ENCODE peak calls at places on chromosomes 1 and 21, in four cellular contexts. Y is HEK293T, Z is GM12878, S is K562. X is an unnamed sample.

GRCh38 chr1:20336105-20336605 is 45.5 kb downstream of the VWA5B1 start:
- DNase-seq in Y (no peak), Z (no peak), S (no peak), X (no peak)

GRCh38 chr1:63772201-63772600 is 1.6 kb upstream of the ROR1 start:
- DNase-seq in Y (no peak), Z (no peak), S (no peak), X (peak)

GRCh38 chr1:218529691-218530310 is 184.7 kb downstream of the TGFB2 start:
- DNase-seq in Y (no peak), Z (no peak), S (no peak), X (no peak)

GRCh38 chr1:217620814-217621213 is 10.1 kb downstream of the GPATCH2 start:
- DNase-seq in Y (no peak), Z (peak), S (no peak), X (no peak)

GRCh38 chr1:5921671-5922070 is 70.6 kb downstream of the NPHP4 start:
- DNase-seq in Y (no peak), Z (no peak), S (no peak), X (no peak)

GRCh38 chr1:38624341-38625039 is 235.1 kb downstream of the RRAGC start:
- DNase-seq in Y (no peak), Z (no peak), S (no peak), X (no peak)

GRCh38 chr1:174008261-174008660 is 13.9 kb downstream of the RC3H1 start:
- DNase-seq in Y (no peak), Z (no peak), S (no peak), X (no peak)

GRCh38 chr1:19344372-19344810 is 32.3 kb downstream of the SLC66A1 start:
- DNase-seq in Y (peak), Z (no peak), S (peak), X (peak)

GRCh38 chr21:45876381-45877159 is 105.0 kb upstream of the COL6A1 start:
- DNase-seq in Y (no peak), Z (no peak), S (no peak), X (no peak)

GRCh38 chr1:184150776-184151531 is 99.4 kb downstream of the TSEN15 start:
- DNase-seq in Y (no peak), Z (no peak), S (no peak), X (no peak)

GRCh38 chr21:35027558-35028450 is 21.3 kb downstream of the RUNX1 start:
- DNase-seq in Y (no peak), Z (no peak), S (no peak), X (no peak)
- TF ChIP-seq TARDBP in Y (no peak), Z (no peak), S (no peak), X (no peak)

GRCh38 chr1:65577278-65577677 is 156.8 kb downstream of the LEPR start:
- DNase-seq in Y (no peak), Z (no peak), S (no peak), X (no peak)

GRCh38 chr1:65584399-65584798 is 163.9 kb downstream of the LEPR start:
- DNase-seq in Y (no peak), Z (no peak), S (no peak), X (no peak)

GRCh38 chr1:65581120-65581519 is 160.7 kb downstream of the LEPR start:
- DNase-seq in Y (no peak), Z (no peak), S (no peak), X (peak)
- TF ChIP-seq TARDBP in Y (no peak), Z (no peak), S (no peak), X (no peak)

DNA sequence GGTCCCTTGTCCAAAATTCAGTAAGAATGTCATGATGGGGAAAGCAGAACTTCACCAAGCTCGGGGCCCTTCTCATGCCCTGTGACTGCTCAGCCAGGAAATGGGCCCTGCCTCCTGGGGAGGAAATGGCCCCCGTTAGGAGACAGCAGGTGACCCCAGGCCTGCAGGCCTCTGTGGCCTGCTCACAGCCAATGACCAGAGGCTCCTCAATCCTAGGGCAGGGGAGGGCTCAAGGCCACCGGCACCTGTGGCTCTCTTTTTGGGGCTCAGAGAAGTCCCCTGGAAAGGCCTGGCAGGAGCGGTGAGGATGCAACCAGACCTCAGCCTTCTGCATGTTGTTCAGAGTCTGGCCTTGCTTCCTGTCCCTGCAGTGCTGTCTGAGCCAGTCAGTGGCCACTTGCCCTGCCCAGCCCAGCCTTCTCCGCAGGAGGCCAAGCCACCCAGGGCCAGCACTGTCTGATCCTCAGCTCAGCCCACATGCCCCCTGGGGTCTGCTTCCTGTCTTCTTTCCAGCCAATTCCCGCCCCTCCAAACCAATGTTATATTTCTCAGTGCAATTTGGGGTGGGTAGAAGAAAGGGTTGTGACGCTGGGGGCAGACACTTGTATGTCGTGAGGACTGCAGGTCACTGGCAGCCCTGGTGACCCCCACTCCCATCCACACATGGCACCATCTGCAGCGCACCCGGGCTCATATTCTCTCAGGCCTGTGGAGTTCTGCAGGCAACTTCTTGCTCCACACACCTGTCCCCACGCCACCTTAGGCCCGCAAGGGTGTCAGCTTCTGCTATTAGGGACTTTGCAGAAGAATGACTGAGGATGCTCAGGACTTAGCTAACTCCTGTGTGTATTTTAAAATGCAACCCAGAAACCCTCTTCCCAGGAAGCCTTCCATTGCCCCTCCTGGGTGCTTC is 83.6 kb downstream of the ITPKB start:
- DNase-seq in Y (no peak), Z (no peak), S (no peak), X (no peak)
- TF ChIP-seq TARDBP in Y (no peak), Z (no peak), S (no peak), X (no peak)

DNA sequence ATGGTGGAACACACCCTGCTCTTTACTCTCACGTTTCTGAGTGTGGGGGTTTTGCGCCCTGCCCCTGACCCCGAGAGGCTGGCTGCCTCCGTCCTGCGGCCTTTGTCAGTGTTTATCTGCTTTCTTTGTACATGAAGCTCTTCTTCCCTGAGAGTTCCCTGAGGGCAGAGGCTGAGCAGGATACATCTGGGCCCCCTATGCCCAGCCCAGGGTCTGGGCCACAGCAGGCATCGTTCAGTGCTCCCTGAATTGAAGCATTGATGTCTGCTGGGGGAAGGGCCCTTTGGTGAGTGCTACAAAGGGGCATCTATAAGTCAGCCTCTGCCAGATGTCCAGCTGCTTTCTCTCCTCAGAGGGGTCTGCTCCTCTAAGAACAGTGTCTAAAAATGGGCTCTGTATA is 2.1 kb downstream of the HEYL start:
- DNase-seq in Y (no peak), Z (no peak), S (no peak), X (no peak)
- TF ChIP-seq TARDBP in Y (no peak), Z (no peak), S (no peak), X (no peak)

GRCh38 chr21:33211732-33212131 is 18.0 kb upstream of the IFNAR2 start:
- DNase-seq in Y (no peak), Z (no peak), S (no peak), X (no peak)

GRCh38 chr21:33217168-33217567 is 12.6 kb upstream of the IFNAR2 start:
- DNase-seq in Y (no peak), Z (no peak), S (no peak), X (no peak)

GRCh38 chr21:33212159-33212851 is 17.4 kb upstream of the IFNAR2 start:
- DNase-seq in Y (no peak), Z (no peak), S (no peak), X (no peak)

GRCh38 chr21:33211305-33211704 is 18.4 kb upstream of the IFNAR2 start:
- DNase-seq in Y (no peak), Z (no peak), S (no peak), X (no peak)

GRCh38 chr21:33214056-33214455 is 15.7 kb upstream of the IFNAR2 start:
- DNase-seq in Y (no peak), Z (no peak), S (no peak), X (no peak)
- TF ChIP-seq TARDBP in Y (no peak), Z (no peak), S (no peak), X (no peak)

GRCh38 chr1:21587602-21587953 is 78.4 kb downstream of the ALPL start:
- DNase-seq in Y (no peak), Z (no peak), S (no peak), X (no peak)

GRCh38 chr1:21584096-21584495 is 74.9 kb downstream of the ALPL start:
- DNase-seq in Y (no peak), Z (no peak), S (no peak), X (no peak)

GRCh38 chr1:21586222-21586621 is 77.0 kb downstream of the ALPL start:
- DNase-seq in Y (no peak), Z (no peak), S (no peak), X (no peak)

GRCh38 chr1:21586926-21587601 is 77.8 kb downstream of the ALPL start:
- DNase-seq in Y (no peak), Z (no peak), S (peak), X (peak)

GRCh38 chr1:21585037-21585436 is 75.8 kb downstream of the ALPL start:
- DNase-seq in Y (no peak), Z (no peak), S (no peak), X (peak)
- TF ChIP-seq TARDBP in Y (no peak), Z (no peak), S (no peak), X (peak)